ENCODE peak calls at places on chromosomes 16 and 17, in five cellular contexts. One of them, this sample, is unnamed.

GRCh38 chr17:76054112-76054476 is 18.2 kb downstream of the SRP68 start:
- DNase-seq in C1 segment of cervical spinal cord: no peak
- DNase-seq in activated naive CD8-positive, alpha-beta T cell treated with anti-CD3 and anti-CD28 coated beads, Interleukin-2, amount 50 U/mL, for 24 hours: no peak
- DNase-seq in foreskin fibroblast: no peak
- DNase-seq in caudate nucleus: no peak
- DNase-seq in this sample: no peak

GRCh38 chr17:77200711-77201110 is 59.9 kb downstream of the SEC14L1 start:
- DNase-seq in C1 segment of cervical spinal cord: no peak
- DNase-seq in activated naive CD8-positive, alpha-beta T cell treated with anti-CD3 and anti-CD28 coated beads, Interleukin-2, amount 50 U/mL, for 24 hours: no peak
- DNase-seq in foreskin fibroblast: no peak
- DNase-seq in caudate nucleus: no peak
- DNase-seq in this sample: no peak

GRCh38 chr16:58010886-58011285 is 9.7 kb downstream of the USB1 start:
- DNase-seq in C1 segment of cervical spinal cord: no peak
- DNase-seq in activated naive CD8-positive, alpha-beta T cell treated with anti-CD3 and anti-CD28 coated beads, Interleukin-2, amount 50 U/mL, for 24 hours: no peak
- DNase-seq in foreskin fibroblast: no peak
- DNase-seq in caudate nucleus: no peak
- DNase-seq in this sample: no peak

GRCh38 chr16:89478576-89479221 is 11.7 kb downstream of the ANKRD11 start:
- DNase-seq in C1 segment of cervical spinal cord: no peak
- DNase-seq in activated naive CD8-positive, alpha-beta T cell treated with anti-CD3 and anti-CD28 coated beads, Interleukin-2, amount 50 U/mL, for 24 hours: no peak
- DNase-seq in foreskin fibroblast: peak
- DNase-seq in caudate nucleus: no peak
- DNase-seq in this sample: no peak

GRCh38 chr17:82836823-82837357 is 2.9 kb downstream of the ZNF750 start:
- DNase-seq in C1 segment of cervical spinal cord: no peak
- DNase-seq in activated naive CD8-positive, alpha-beta T cell treated with anti-CD3 and anti-CD28 coated beads, Interleukin-2, amount 50 U/mL, for 24 hours: no peak
- DNase-seq in foreskin fibroblast: no peak
- DNase-seq in caudate nucleus: no peak
- DNase-seq in this sample: no peak

GRCh38 chr16:11061629-11062270 is 117.4 kb downstream of the CLEC16A start:
- DNase-seq in C1 segment of cervical spinal cord: no peak
- DNase-seq in activated naive CD8-positive, alpha-beta T cell treated with anti-CD3 and anti-CD28 coated beads, Interleukin-2, amount 50 U/mL, for 24 hours: no peak
- DNase-seq in foreskin fibroblast: no peak
- DNase-seq in caudate nucleus: no peak
- DNase-seq in this sample: no peak

GRCh38 chr17:57288753-57289121 is 32.4 kb downstream of the MSI2 start:
- DNase-seq in C1 segment of cervical spinal cord: no peak
- DNase-seq in activated naive CD8-positive, alpha-beta T cell treated with anti-CD3 and anti-CD28 coated beads, Interleukin-2, amount 50 U/mL, for 24 hours: no peak
- DNase-seq in foreskin fibroblast: no peak
- DNase-seq in caudate nucleus: no peak
- DNase-seq in this sample: no peak

GRCh38 chr17:40484973-40485530 is 16.4 kb downstream of the TNS4 start:
- DNase-seq in C1 segment of cervical spinal cord: no peak
- DNase-seq in activated naive CD8-positive, alpha-beta T cell treated with anti-CD3 and anti-CD28 coated beads, Interleukin-2, amount 50 U/mL, for 24 hours: no peak
- DNase-seq in foreskin fibroblast: no peak
- DNase-seq in caudate nucleus: no peak
- DNase-seq in this sample: no peak

GRCh38 chr16:66947302-66948033 is 12.2 kb downstream of the CES2 start:
- DNase-seq in C1 segment of cervical spinal cord: peak
- DNase-seq in activated naive CD8-positive, alpha-beta T cell treated with anti-CD3 and anti-CD28 coated beads, Interleukin-2, amount 50 U/mL, for 24 hours: peak
- DNase-seq in foreskin fibroblast: peak
- DNase-seq in caudate nucleus: peak
- DNase-seq in this sample: peak

This sample was measured in occipital lobe.